ENCODE peak calls at places on chromosomes 7 and 10, in seven cellular contexts. Z is AG04449, K is foreskin fibroblast, X is upper lobe of left lung, J is IMR-90, W is HCT116, C is choroid plexus epithelial cell. N is an unnamed sample.

GRCh38 chr7:5543361-5543760 is 119.7 kb upstream of the TNRC18 start:
- DNase-seq in Z (no peak), K (no peak), X (no peak), J (no peak), W (no peak), C (no peak), N (no peak)

GRCh38 chr7:136184719-136185118 is 207.6 kb upstream of the MTPN start:
- DNase-seq in Z (no peak), K (no peak), X (no peak), J (no peak), W (no peak), C (no peak), N (no peak)

GRCh38 chr7:154424370-154424769 is 372.2 kb downstream of the DPP6 start:
- DNase-seq in Z (no peak), K (no peak), X (no peak), J (no peak), W (no peak), C (no peak), N (no peak)

GRCh38 chr10:30818010-30818660 is 188.6 kb upstream of the LYZL2 start:
- DNase-seq in Z (no peak), K (peak; percentile 42), X (peak; percentile 74), J (peak; percentile 58), W (no peak), C (peak; percentile 66), N (no peak)

GRCh38 chr10:21727452-21728168 is 193.6 kb downstream of the MLLT10 start:
- DNase-seq in Z (no peak), K (no peak), X (no peak), J (no peak), W (no peak), C (peak; percentile 49), N (no peak)

GRCh38 chr10:95459446-95459845 is 101.7 kb downstream of the SORBS1 start:
- DNase-seq in Z (no peak), K (no peak), X (no peak), J (no peak), W (no peak), C (no peak), N (no peak)

GRCh38 chr10:127678091-127678490 is 58.9 kb upstream of the FOXI2 start:
- DNase-seq in Z (no peak), K (no peak), X (no peak), J (no peak), W (no peak), C (no peak), N (no peak)

GRCh38 chr7:130492519-130493274 is 812 bp downstream of the MEST start:
- DNase-seq in Z (no peak), K (no peak), X (no peak), J (no peak), W (no peak), C (no peak), N (no peak)

GRCh38 chr7:69684955-69685631 is 86.8 kb downstream of the AUTS2 start:
- DNase-seq in Z (no peak), K (no peak), X (no peak), J (no peak), W (no peak), C (no peak), N (no peak)

GRCh38 chr10:108187396-108188012 is 1023.0 kb upstream of the SORCS1 start:
- DNase-seq in Z (no peak), K (no peak), X (no peak), J (no peak), W (no peak), C (no peak), N (no peak)

GRCh38 chr10:96831867-96832720 is at the start of gene LCOR:
- DNase-seq in Z (no peak), K (peak; percentile 90), X (peak; percentile 82), J (peak; percentile 86), W (peak; percentile 59), C (peak; percentile 90), N (no peak)

GRCh38 chr10:96832721-96833219 is 672 bp downstream of the LCOR start:
- DNase-seq in Z (no peak), K (peak; percentile 75), X (peak; percentile 90), J (peak; percentile 67), W (peak; percentile 28), C (peak; percentile 75), N (no peak)

GRCh38 chr10:96835826-96836365 is 3.8 kb downstream of the LCOR start:
- DNase-seq in Z (no peak), K (no peak), X (no peak), J (peak; percentile 34), W (no peak), C (peak; percentile 62), N (no peak)

GRCh38 chr10:96833220-96834001 is 1.3 kb downstream of the LCOR start:
- DNase-seq in Z (no peak), K (no peak), X (peak; percentile 36), J (peak; percentile 23), W (no peak), C (peak; percentile 52), N (no peak)

DNA sequence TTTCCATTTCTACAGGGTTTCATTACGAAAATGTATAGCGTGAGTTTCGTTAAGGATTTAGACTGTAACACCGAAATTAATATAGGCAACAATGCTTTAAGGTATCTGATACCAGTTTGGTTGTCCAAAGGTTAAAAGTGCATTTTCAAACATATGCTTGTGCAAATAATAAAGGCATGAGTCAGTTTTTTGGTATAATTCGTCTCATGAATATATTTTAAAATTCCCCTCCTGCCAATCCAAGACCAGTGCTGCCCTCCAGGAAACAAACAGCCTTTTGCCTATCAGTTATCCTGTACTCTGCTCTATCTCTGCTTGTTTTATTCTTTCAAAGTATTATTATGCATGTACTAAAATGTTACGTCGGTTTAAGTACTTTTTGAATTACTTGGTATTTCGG is 2.0 kb downstream of the LCOR start:
- DNase-seq in Z (no peak), K (no peak), X (no peak), J (peak; percentile 28), W (no peak), C (peak; percentile 40), N (no peak)
- H3K4me3 ChIP-seq in Z (peak overlapping the region; percentile 79), K (peak overlapping the region; percentile 84), X (peak overlapping the region; percentile 98), J (peak overlapping the region; percentile 97), W (peak overlapping the region; percentile 68), C (peak overlapping the region; percentile 91), N (peak overlapping the region; percentile 93)

GRCh38 chr10:125961743-125962142 is 65.4 kb downstream of the FANK1 start:
- DNase-seq in Z (no peak), K (no peak), X (no peak), J (no peak), W (no peak), C (no peak), N (no peak)
- TF ChIP-seq CTCF in Z (no peak), K (no peak), X (no peak), J (no peak), W (peak; percentile 33), C (peak; percentile 5), N (no peak)

GRCh38 chr7:157006829-157007469 is 3.5 kb downstream of the MNX1 start:
- DNase-seq in Z (no peak), K (no peak), X (no peak), J (no peak), W (no peak), C (no peak), N (no peak)

GRCh38 chr7:157009170-157009777 is 1.2 kb downstream of the MNX1 start:
- DNase-seq in Z (no peak), K (no peak), X (no peak), J (no peak), W (no peak), C (no peak), N (no peak)

GRCh38 chr7:157007470-157008066 is 2.9 kb downstream of the MNX1 start:
- DNase-seq in Z (no peak), K (no peak), X (no peak), J (no peak), W (no peak), C (no peak), N (no peak)

GRCh38 chr7:157009778-157010587 is 480 bp downstream of the MNX1 start:
- DNase-seq in Z (no peak), K (no peak), X (no peak), J (no peak), W (no peak), C (no peak), N (no peak)

GRCh38 chr7:157008206-157009169 is 2.0 kb downstream of the MNX1 start:
- DNase-seq in Z (no peak), K (no peak), X (no peak), J (no peak), W (no peak), C (no peak), N (no peak)
- H3K4me3 ChIP-seq in Z (no peak overlapping the region), K (no peak overlapping the region), X (peak overlapping the region; percentile 42), J (no peak overlapping the region), W (peak overlapping the region; percentile 68), C (no peak overlapping the region), N (no peak overlapping the region)

GRCh38 chr7:126302639-126303038 is 950.1 kb downstream of the GRM8 start:
- DNase-seq in Z (no peak), K (no peak), X (no peak), J (no peak), W (no peak), C (no peak), N (no peak)
- TF ChIP-seq CTCF in Z (no peak), K (no peak), X (no peak), J (no peak), W (peak; percentile 41), C (no peak), N (no peak)

GRCh38 chr7:133452611-133453010 is 199.7 kb downstream of the EXOC4 start:
- DNase-seq in Z (no peak), K (no peak), X (no peak), J (peak; percentile 39), W (no peak), C (no peak), N (no peak)
- H3K4me3 ChIP-seq in Z (no peak overlapping the region), K (no peak overlapping the region), X (no peak overlapping the region), J (no peak overlapping the region), W (no peak overlapping the region), C (no peak overlapping the region), N (no peak overlapping the region)

GRCh38 chr7:38748056-38748610 is 117.0 kb upstream of the AMPH start:
- DNase-seq in Z (no peak), K (peak; percentile 3), X (no peak), J (peak; percentile 36), W (no peak), C (peak; percentile 62), N (no peak)

GRCh38 chr7:38751416-38751815 is 120.2 kb upstream of the AMPH start:
- DNase-seq in Z (peak; percentile 37), K (no peak), X (no peak), J (peak; percentile 10), W (no peak), C (no peak), N (no peak)

GRCh38 chr7:38744746-38745145 is 113.6 kb upstream of the AMPH start:
- DNase-seq in Z (peak; percentile 28), K (peak; percentile 58), X (no peak), J (peak; percentile 78), W (no peak), C (peak; percentile 71), N (peak; percentile 17)

GRCh38 chr7:38746438-38746837 is 115.3 kb upstream of the AMPH start:
- DNase-seq in Z (no peak), K (no peak), X (no peak), J (no peak), W (no peak), C (no peak), N (no peak)
- TF ChIP-seq CTCF in Z (no peak), K (no peak), X (no peak), J (no peak), W (no peak), C (no peak), N (no peak)

DNA sequence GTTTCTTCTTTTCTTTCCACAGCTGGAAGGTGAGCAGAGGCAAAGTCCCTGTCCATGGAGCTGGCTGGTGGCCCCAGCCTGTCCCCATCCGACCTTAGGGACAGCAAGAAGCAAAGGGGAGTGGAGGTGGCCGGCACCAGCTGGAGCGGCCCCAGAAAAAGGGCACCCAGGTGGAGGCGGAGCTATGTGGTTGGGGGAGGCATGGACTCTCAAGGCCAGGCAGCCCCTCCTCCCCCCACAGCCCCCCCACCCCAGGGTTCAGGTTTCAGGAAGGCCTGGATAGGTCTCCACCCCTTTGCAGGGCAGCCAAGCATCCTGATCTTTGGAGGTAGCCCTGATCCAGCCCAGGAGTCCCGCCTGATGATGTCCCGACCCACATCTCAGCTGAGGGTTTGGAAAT is at the start of gene SSC4D:
- DNase-seq in Z (no peak), K (no peak), X (no peak), J (no peak), W (no peak), C (no peak), N (no peak)
- H3K4me3 ChIP-seq in Z (no peak within 1 kb of the TSS), K (no peak within 1 kb of the TSS), X (no peak within 1 kb of the TSS), J (no peak within 1 kb of the TSS), W (no peak within 1 kb of the TSS), C (no peak within 1 kb of the TSS), N (no peak within 1 kb of the TSS)